ENCODE peak calls at places on chromosomes 3 and 15, in six cellular contexts. One of them, this sample, is unnamed.

GRCh38 chr15:32993285-32993684 is 201.2 kb downstream of the FMN1 start:
- DNase-seq in H1: no peak
- DNase-seq in HepG2: no peak
- DNase-seq in K562: no peak
- DNase-seq in GM12878: no peak
- DNase-seq in SK-N-SH: peak; percentile 10
- DNase-seq in this sample: no peak

GRCh38 chr15:101684384-101684783 is 32.2 kb upstream of the TM2D3 start:
- DNase-seq in HepG2: no peak
- DNase-seq in GM12878: no peak
- DNase-seq in SK-N-SH: no peak
- DNase-seq in H1: no peak
- DNase-seq in K562: no peak
- DNase-seq in this sample: no peak

GRCh38 chr3:1693145-1693544 is 405.5 kb upstream of the CNTN4 start:
- DNase-seq in K562: no peak
- DNase-seq in H1: no peak
- DNase-seq in SK-N-SH: no peak
- DNase-seq in HepG2: no peak
- DNase-seq in GM12878: no peak
- DNase-seq in this sample: no peak

GRCh38 chr15:100887211-100887913 is 7.7 kb downstream of the ALDH1A3 start:
- DNase-seq in K562: no peak
- DNase-seq in H1: no peak
- DNase-seq in SK-N-SH: no peak
- DNase-seq in HepG2: no peak
- DNase-seq in GM12878: no peak
- DNase-seq in this sample: no peak

GRCh38 chr15:70214266-70214665 is 116.5 kb upstream of the TLE3 start:
- DNase-seq in GM12878: no peak
- DNase-seq in H1: no peak
- DNase-seq in SK-N-SH: no peak
- DNase-seq in K562: no peak
- DNase-seq in HepG2: no peak
- DNase-seq in this sample: no peak

GRCh38 chr3:183278479-183279088 is 25.5 kb downstream of the B3GNT5 start:
- DNase-seq in SK-N-SH: no peak
- DNase-seq in H1: no peak
- DNase-seq in K562: no peak
- DNase-seq in HepG2: no peak
- DNase-seq in GM12878: no peak
- DNase-seq in this sample: no peak

GRCh38 chr15:85329561-85330421 is 50.6 kb upstream of the AKAP13 start:
- DNase-seq in H1: no peak
- DNase-seq in K562: no peak
- DNase-seq in SK-N-SH: peak; percentile 48
- DNase-seq in GM12878: peak; percentile 88
- DNase-seq in HepG2: no peak
- DNase-seq in this sample: no peak

GRCh38 chr3:171649282-171649681 is 161.0 kb downstream of the PLD1 start:
- DNase-seq in GM12878: no peak
- DNase-seq in SK-N-SH: no peak
- DNase-seq in H1: no peak
- DNase-seq in K562: no peak
- DNase-seq in HepG2: no peak
- DNase-seq in this sample: no peak

GRCh38 chr3:61559108-61559731 is 2.2 kb upstream of the PTPRG start:
- DNase-seq in GM12878: no peak
- DNase-seq in K562: no peak
- DNase-seq in HepG2: no peak
- DNase-seq in H1: no peak
- DNase-seq in SK-N-SH: no peak
- DNase-seq in this sample: no peak

GRCh38 chr3:40924559-40925058 is 274.7 kb upstream of the CTNNB1 start:
- DNase-seq in H1: no peak
- DNase-seq in HepG2: peak; percentile 42
- DNase-seq in SK-N-SH: no peak
- DNase-seq in GM12878: no peak
- DNase-seq in K562: no peak
- DNase-seq in this sample: no peak

GRCh38 chr15:64150236-64150578 is 1.3 kb upstream of the SNX22 start:
- DNase-seq in H1: no peak
- DNase-seq in SK-N-SH: no peak
- DNase-seq in HepG2: no peak
- DNase-seq in GM12878: no peak
- DNase-seq in K562: peak; percentile 58
- DNase-seq in this sample: no peak

GRCh38 chr15:90471769-90472168 is 58.0 kb upstream of the CRTC3 start:
- DNase-seq in K562: no peak
- DNase-seq in H1: no peak
- DNase-seq in GM12878: no peak
- DNase-seq in HepG2: no peak
- DNase-seq in SK-N-SH: no peak
- DNase-seq in this sample: no peak

GRCh38 chr3:169495569-169495968 is 167.9 kb downstream of the MECOM start:
- DNase-seq in SK-N-SH: no peak
- DNase-seq in HepG2: no peak
- DNase-seq in H1: no peak
- DNase-seq in GM12878: no peak
- DNase-seq in K562: no peak
- DNase-seq in this sample: no peak

GRCh38 chr3:7734456-7734855 is 767.2 kb upstream of the LMCD1 start:
- DNase-seq in GM12878: no peak
- DNase-seq in H1: no peak
- DNase-seq in SK-N-SH: no peak
- DNase-seq in K562: no peak
- DNase-seq in HepG2: no peak
- DNase-seq in this sample: no peak

GRCh38 chr3:39126532-39127071 is 19.1 kb downstream of the TTC21A start:
- DNase-seq in SK-N-SH: peak; percentile 52
- DNase-seq in K562: peak; percentile 78
- DNase-seq in GM12878: no peak
- DNase-seq in H1: no peak
- DNase-seq in HepG2: peak; percentile 56
- DNase-seq in this sample: no peak

GRCh38 chr3:138188013-138188352 is 882 bp downstream of the ARMC8 start:
- DNase-seq in HepG2: no peak
- DNase-seq in K562: peak; percentile 60
- DNase-seq in SK-N-SH: no peak
- DNase-seq in H1: no peak
- DNase-seq in GM12878: no peak
- DNase-seq in this sample: no peak

GRCh38 chr3:127775398-127776109 is 46.8 kb downstream of the MGLL start:
- DNase-seq in GM12878: no peak
- DNase-seq in HepG2: no peak
- DNase-seq in K562: no peak
- DNase-seq in H1: no peak
- DNase-seq in SK-N-SH: no peak
- DNase-seq in this sample: no peak

GRCh38 chr3:188153498-188153948 is 434 bp upstream of the LPP start:
- DNase-seq in GM12878: no peak
- DNase-seq in HepG2: peak; percentile 88
- DNase-seq in SK-N-SH: peak; percentile 58
- DNase-seq in H1: peak; percentile 87
- DNase-seq in K562: no peak
- DNase-seq in this sample: peak; percentile 49

GRCh38 chr3:153734777-153735551 is 386.2 kb upstream of the ARHGEF26 start:
- DNase-seq in K562: no peak
- DNase-seq in SK-N-SH: no peak
- DNase-seq in GM12878: no peak
- DNase-seq in HepG2: peak; percentile 30
- DNase-seq in H1: no peak
- DNase-seq in this sample: no peak

GRCh38 chr3:195105389-195105788 is 165.6 kb downstream of the XXYLT1 start:
- DNase-seq in GM12878: no peak
- DNase-seq in K562: no peak
- DNase-seq in HepG2: peak; percentile 90
- DNase-seq in SK-N-SH: no peak
- DNase-seq in H1: no peak
- DNase-seq in this sample: no peak

GRCh38 chr3:20637729-20638128 is 451.7 kb upstream of the SGO1 start:
- DNase-seq in K562: no peak
- DNase-seq in GM12878: no peak
- DNase-seq in H1: no peak
- DNase-seq in HepG2: no peak
- DNase-seq in SK-N-SH: no peak
- DNase-seq in this sample: no peak

GRCh38 chr15:55630921-55631320 is 42.8 kb upstream of the PYGO1 start:
- DNase-seq in HepG2: no peak
- DNase-seq in SK-N-SH: no peak
- DNase-seq in GM12878: no peak
- DNase-seq in K562: no peak
- DNase-seq in H1: no peak
- DNase-seq in this sample: no peak

GRCh38 chr3:186127463-186127862 is 18.6 kb upstream of the ETV5 start:
- DNase-seq in SK-N-SH: no peak
- DNase-seq in H1: no peak
- DNase-seq in HepG2: no peak
- DNase-seq in K562: no peak
- DNase-seq in GM12878: no peak
- DNase-seq in this sample: no peak

GRCh38 chr3:186125118-186125517 is 16.2 kb upstream of the ETV5 start:
- DNase-seq in K562: no peak
- DNase-seq in HepG2: no peak
- DNase-seq in SK-N-SH: no peak
- DNase-seq in GM12878: no peak
- DNase-seq in H1: no peak
- DNase-seq in this sample: no peak

GRCh38 chr3:186123012-186123411 is 14.1 kb upstream of the ETV5 start:
- DNase-seq in SK-N-SH: no peak
- DNase-seq in K562: no peak
- DNase-seq in HepG2: no peak
- DNase-seq in GM12878: no peak
- DNase-seq in H1: no peak
- DNase-seq in this sample: no peak

GRCh38 chr3:186121968-186122367 is 13.1 kb upstream of the ETV5 start:
- DNase-seq in K562: no peak
- DNase-seq in GM12878: no peak
- DNase-seq in SK-N-SH: no peak
- DNase-seq in H1: no peak
- DNase-seq in HepG2: no peak
- DNase-seq in this sample: no peak

GRCh38 chr3:186124618-186125017 is 15.7 kb upstream of the ETV5 start:
- DNase-seq in H1: no peak
- DNase-seq in HepG2: no peak
- DNase-seq in GM12878: no peak
- DNase-seq in K562: no peak
- DNase-seq in SK-N-SH: no peak
- DNase-seq in this sample: no peak
- TF ChIP-seq GABPA in H1: no peak
- TF ChIP-seq GABPA in HepG2: no peak
- TF ChIP-seq GABPA in GM12878: no peak
- TF ChIP-seq GABPA in K562: no peak
- TF ChIP-seq GABPA in SK-N-SH: no peak
- TF ChIP-seq GABPA in this sample: no peak

DNA sequence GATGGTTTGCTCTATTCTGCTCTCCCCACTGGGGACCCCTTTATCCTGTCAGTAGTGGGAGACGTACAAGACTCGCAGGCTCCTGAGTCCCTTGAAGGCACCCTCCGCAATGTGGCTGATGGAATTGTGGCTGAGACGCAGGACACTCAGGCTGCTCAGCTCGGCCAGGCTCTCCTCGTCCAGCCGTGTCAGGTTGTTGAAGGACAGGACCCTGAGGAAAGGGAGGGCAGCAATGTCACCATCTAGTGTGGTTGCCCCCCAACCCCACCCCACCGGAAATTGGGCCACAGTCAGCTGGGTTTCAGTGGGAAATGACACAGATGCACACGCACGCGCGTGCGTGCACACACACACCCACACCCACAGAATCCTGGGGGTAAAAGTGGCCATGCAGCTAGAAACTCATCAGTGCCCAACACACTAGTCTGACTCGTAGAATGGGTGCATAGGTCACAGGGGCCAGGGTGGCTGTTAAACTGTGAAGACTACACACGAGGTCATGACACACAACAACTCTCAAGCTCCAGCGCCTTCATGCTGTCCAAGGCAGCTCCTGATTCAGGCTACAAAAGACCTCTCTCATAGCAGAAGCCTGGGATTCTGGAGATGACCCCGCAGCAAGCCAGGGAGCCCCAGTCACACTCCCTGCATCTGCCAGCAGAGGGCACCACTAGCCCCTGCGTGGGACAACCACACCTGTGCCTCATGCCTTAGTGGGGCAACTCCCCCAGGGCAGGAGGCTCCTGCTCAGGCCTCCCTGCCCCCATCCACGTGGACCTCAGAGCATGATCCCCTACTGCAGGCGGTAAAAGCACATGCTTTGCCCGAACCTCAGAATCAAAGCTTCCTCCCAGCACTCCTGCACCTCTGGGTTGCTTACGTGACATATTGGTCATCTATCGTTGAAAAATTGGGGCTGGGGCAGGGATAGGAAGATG is 93.3 kb downstream of the LRIG1 start:
- DNase-seq in SK-N-SH: peak; percentile 91
- DNase-seq in H1: peak; percentile 76
- DNase-seq in K562: peak; percentile 60
- DNase-seq in GM12878: no peak
- DNase-seq in HepG2: peak; percentile 48
- DNase-seq in this sample: peak; percentile 13
- TF ChIP-seq GABPA in SK-N-SH: no peak
- TF ChIP-seq GABPA in H1: no peak
- TF ChIP-seq GABPA in K562: no peak
- TF ChIP-seq GABPA in GM12878: no peak
- TF ChIP-seq GABPA in HepG2: no peak
- TF ChIP-seq GABPA in this sample: no peak

DNA sequence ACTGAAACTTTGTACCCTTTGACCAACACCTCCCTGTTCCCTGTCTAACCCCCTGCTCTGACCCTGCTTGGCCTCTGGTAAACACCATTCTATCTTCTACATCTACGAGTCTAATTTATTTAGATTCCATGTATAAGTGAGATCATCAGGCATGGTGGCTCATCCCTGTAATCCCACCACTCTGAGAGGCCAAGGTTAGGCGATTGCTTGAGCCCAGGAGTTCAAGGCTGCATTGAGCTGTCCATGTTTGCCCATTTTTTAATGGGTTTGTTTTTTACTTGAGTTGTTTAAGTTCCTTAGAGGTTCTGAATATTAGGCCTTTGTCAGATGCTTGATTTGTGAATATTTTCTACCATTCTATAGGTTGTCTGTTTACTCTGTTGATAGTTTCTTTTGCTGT is 16.9 kb downstream of the FBXW12 start:
- DNase-seq in GM12878: no peak
- DNase-seq in HepG2: no peak
- DNase-seq in SK-N-SH: no peak
- DNase-seq in H1: no peak
- DNase-seq in K562: no peak
- DNase-seq in this sample: no peak
- TF ChIP-seq GABPA in GM12878: no peak
- TF ChIP-seq GABPA in HepG2: no peak
- TF ChIP-seq GABPA in SK-N-SH: no peak
- TF ChIP-seq GABPA in H1: no peak
- TF ChIP-seq GABPA in K562: no peak
- TF ChIP-seq GABPA in this sample: no peak

DNA sequence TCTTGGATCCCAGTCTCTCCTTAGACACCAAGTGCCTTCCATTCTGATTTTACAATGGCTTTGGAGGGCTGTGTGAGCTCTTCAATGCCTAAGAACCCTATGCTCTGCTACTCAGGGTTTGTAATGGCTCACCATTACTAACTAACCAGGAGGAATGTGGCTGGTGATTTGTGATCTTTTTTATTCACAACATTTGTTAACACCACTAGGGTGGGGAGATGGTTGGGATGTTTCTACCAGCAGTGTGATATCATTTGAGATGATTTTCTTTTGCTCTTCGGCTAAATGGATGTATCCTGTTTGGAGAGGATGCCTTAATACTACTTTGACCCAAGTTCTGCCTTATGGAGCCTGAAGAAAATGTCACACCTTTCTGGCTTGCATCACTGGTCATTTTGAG is 226.9 kb downstream of the MFSD1 start:
- DNase-seq in HepG2: no peak
- DNase-seq in GM12878: no peak
- DNase-seq in H1: no peak
- DNase-seq in K562: no peak
- DNase-seq in SK-N-SH: no peak
- DNase-seq in this sample: no peak
- TF ChIP-seq GABPA in HepG2: no peak
- TF ChIP-seq GABPA in GM12878: no peak
- TF ChIP-seq GABPA in H1: no peak
- TF ChIP-seq GABPA in K562: no peak
- TF ChIP-seq GABPA in SK-N-SH: no peak
- TF ChIP-seq GABPA in this sample: no peak

This sample was measured in HL-60.